ENCODE peak calls at places on chromosome X, in eight cellular contexts. Y is trophoblast cell; F is NCI-H2227 treated with DMSO at 0.1 percent for 48 hours; P is CD4-positive, alpha-beta memory T cell; I is heart left ventricle; R is RCC 7860; V is RPMI7951; Z is AG09319. X is an unnamed sample.

GRCh38 chrX:134688181-134688580 is 29.9 kb upstream of the PLAC1 start:
- DNase-seq in Y (no peak), F (no peak), P (no peak), I (no peak), R (no peak), V (no peak), Z (no peak), X (no peak)

GRCh38 chrX:100417671-100418070 is 7.6 kb upstream of the PCDH19 start:
- DNase-seq in Y (no peak), F (peak; percentile 18), P (no peak), I (no peak), R (no peak), V (no peak), Z (no peak), X (no peak)

GRCh38 chrX:1185556-1185955 is 26.9 kb downstream of the CRLF2 start:
- DNase-seq in Y (no peak), F (no peak), P (no peak), I (no peak), R (no peak), V (no peak), Z (no peak), X (no peak)

GRCh38 chrX:55039471-55039870 is 8.7 kb upstream of the ALAS2 start:
- DNase-seq in Y (peak; percentile 88), F (no peak), P (no peak), I (no peak), R (no peak), V (no peak), Z (no peak), X (no peak)

GRCh38 chrX:69238153-69238959 is 73.1 kb upstream of the PJA1 start:
- DNase-seq in Y (no peak), F (peak; percentile 15), P (no peak), I (peak; percentile 66), R (no peak), V (peak; percentile 74), Z (no peak), X (no peak)

GRCh38 chrX:129793604-129794191 is 13.9 kb downstream of the SASH3 start:
- DNase-seq in Y (no peak), F (no peak), P (no peak), I (no peak), R (no peak), V (no peak), Z (no peak), X (no peak)

GRCh38 chrX:129688097-129688496 is 33.3 kb upstream of the APLN start:
- DNase-seq in Y (no peak), F (no peak), P (no peak), I (no peak), R (no peak), V (no peak), Z (no peak), X (no peak)

GRCh38 chrX:130799393-130799792 is 103.6 kb downstream of the ENOX2 start:
- DNase-seq in Y (no peak), F (no peak), P (no peak), I (no peak), R (peak; percentile 15), V (peak; percentile 2), Z (no peak), X (no peak)

GRCh38 chrX:7334253-7334935 is 186.4 kb upstream of the PUDP start:
- DNase-seq in Y (peak; percentile 79), F (no peak), P (no peak), I (no peak), R (no peak), V (peak; percentile 16), Z (peak; percentile 24), X (no peak)

GRCh38 chrX:47518105-47518504 is 35.1 kb upstream of the ZNF41 start:
- DNase-seq in Y (no peak), F (no peak), P (no peak), I (no peak), R (no peak), V (peak; percentile 74), Z (no peak), X (no peak)

GRCh38 chrX:101393530-101394305 is 2.9 kb downstream of the RPL36A start:
- DNase-seq in Y (no peak), F (no peak), P (no peak), I (no peak), R (peak; percentile 6), V (no peak), Z (no peak), X (no peak)

GRCh38 chrX:125384843-125385242 is 65.2 kb downstream of the TEX13C start:
- DNase-seq in Y (no peak), F (no peak), P (no peak), I (no peak), R (no peak), V (no peak), Z (no peak), X (no peak)

GRCh38 chrX:103475381-103475780 is 43.9 kb downstream of the RAB40A start:
- DNase-seq in Y (no peak), F (no peak), P (no peak), I (no peak), R (no peak), V (no peak), Z (no peak), X (no peak)

GRCh38 chrX:41692162-41692749 is 3.5 kb downstream of the GPR34 start:
- DNase-seq in Y (no peak), F (no peak), P (no peak), I (no peak), R (no peak), V (no peak), Z (no peak), X (no peak)

GRCh38 chrX:150663061-150663460 is 30.1 kb upstream of the MTMR1 start:
- DNase-seq in Y (no peak), F (peak; percentile 2), P (no peak), I (no peak), R (no peak), V (no peak), Z (no peak), X (no peak)

GRCh38 chrX:115988825-115989224 is 181.7 kb upstream of the AGTR2 start:
- DNase-seq in Y (peak; percentile 12), F (no peak), P (no peak), I (no peak), R (no peak), V (no peak), Z (no peak), X (no peak)

GRCh38 chrX:48458711-48459110 is 11.3 kb downstream of the SLC38A5 start:
- DNase-seq in Y (no peak), F (no peak), P (no peak), I (peak; percentile 68), R (no peak), V (no peak), Z (no peak), X (no peak)

GRCh38 chrX:154398668-154399526 is 720 bp downstream of the RPL10 start:
- DNase-seq in Y (peak; percentile 77), F (peak; percentile 65), P (peak; percentile 81), I (peak; percentile 92), R (peak; percentile 69), V (peak; percentile 73), Z (peak; percentile 53), X (peak; percentile 91)

GRCh38 chrX:120857240-120857639 is 18.4 kb downstream of the CT47B1 start:
- DNase-seq in Y (peak; percentile 25), F (no peak), P (no peak), I (no peak), R (peak; percentile 5), V (no peak), Z (no peak), X (no peak)

GRCh38 chrX:2819345-2820130 is 9.2 kb upstream of the GYG2 start:
- DNase-seq in Y (peak; percentile 67), F (no peak), P (no peak), I (no peak), R (no peak), V (peak; percentile 14), Z (no peak), X (no peak)

GRCh38 chrX:13432376-13432775 is 112.5 kb upstream of the ATXN3L start:
- DNase-seq in Y (peak; percentile 2), F (no peak), P (no peak), I (no peak), R (peak; percentile 45), V (peak; percentile 86), Z (peak; percentile 91), X (no peak)